ENCODE peak calls at places on chromosomes 2 and 18, in five cellular contexts. E is T-helper 1 cell; S is colonic mucosa; Q is mesendoderm; W is activated CD8-positive, alpha-beta memory T cell treated with anti-CD3 and anti-CD28 coated beads, Interleukin-2, amount 50 U/mL, for 4 hours. K is an unnamed sample.

GRCh38 chr2:23651187-23651983 is 266.4 kb downstream of the KLHL29 start:
- DNase-seq in S (no peak), W (no peak), E (no peak), Q (no peak), K (no peak)

GRCh38 chr2:144362401-144362800 is 157.5 kb downstream of the ZEB2 start:
- DNase-seq in W (no peak), S (no peak), E (no peak), Q (no peak), K (no peak)

GRCh38 chr2:218981390-218982311 is 3.3 kb downstream of the FEV start:
- DNase-seq in S (no peak), E (no peak), W (no peak), Q (peak; percentile 61), K (peak; percentile 62)

GRCh38 chr2:216350214-216350789 is 22.0 kb downstream of the MARCHF4 start:
- DNase-seq in S (no peak), E (no peak), W (peak; percentile 34), Q (no peak), K (no peak)

GRCh38 chr18:58896268-58896667 is 31.6 kb downstream of the ZNF532 start:
- DNase-seq in S (no peak), Q (peak; percentile 46), W (no peak), E (no peak), K (no peak)

GRCh38 chr2:208033701-208034502 is 8.6 kb upstream of the PLEKHM3 start:
- DNase-seq in E (peak; percentile 3), W (peak; percentile 42), S (peak; percentile 78), Q (peak; percentile 80), K (no peak)

GRCh38 chr2:101119431-101119830 is 31.8 kb downstream of the TBC1D8 start:
- DNase-seq in E (no peak), W (no peak), Q (no peak), S (no peak), K (no peak)

GRCh38 chr2:179440642-179441251 is 176.1 kb upstream of the SESTD1 start:
- DNase-seq in W (no peak), E (peak; percentile 3), S (no peak), Q (peak; percentile 55), K (peak; percentile 13)

GRCh38 chr2:150889141-150889540 is 372.5 kb downstream of the RBM43 start:
- DNase-seq in E (no peak), W (no peak), Q (no peak), S (no peak), K (no peak)

GRCh38 chr2:188701836-188702235 is 272.3 kb upstream of the COL3A1 start:
- DNase-seq in W (no peak), E (no peak), Q (no peak), S (no peak), K (no peak)

GRCh38 chr18:73891572-73892421 is 255.8 kb downstream of the FBXO15 start:
- DNase-seq in E (no peak), W (no peak), S (no peak), Q (peak; percentile 82), K (no peak)

GRCh38 chr2:187541086-187542085 is 12.8 kb downstream of the TFPI start:
- DNase-seq in E (no peak), W (no peak), S (no peak), Q (no peak), K (no peak)

GRCh38 chr2:98551316-98551715 is 57.0 kb downstream of the COA5 start:
- DNase-seq in W (no peak), Q (no peak), E (no peak), S (no peak), K (no peak)

GRCh38 chr2:78418041-78418440 is 607.5 kb upstream of the REG3G start:
- DNase-seq in Q (no peak), W (no peak), S (no peak), E (no peak), K (peak; percentile 25)

GRCh38 chr2:2061091-2061696 is 269.9 kb downstream of the MYT1L start:
- DNase-seq in S (no peak), E (no peak), W (no peak), Q (no peak), K (peak; percentile 81)

K was measured in NCI-H1694 treated with DMSO at 0.1 percent for 48 hours.